ENCODE peak calls at places on chromosomes 5 and 9, in four cellular contexts. One of them, this sample, is unnamed.
A peak's percentile ranks its signal among the peaks of the same experiment; 100 is the strongest.

GRCh38 chr5:55633574-55634203 is 78.4 kb downstream of the SLC38A9 start:
- DNase-seq in stomach: no peak
- DNase-seq in posterior cingulate gyrus: no peak
- DNase-seq in adipocyte: peak; percentile 33
- DNase-seq in this sample: peak; percentile 61

GRCh38 chr9:2725929-2726328 is 8.6 kb downstream of the KCNV2 start:
- DNase-seq in stomach: no peak
- DNase-seq in posterior cingulate gyrus: no peak
- DNase-seq in adipocyte: no peak
- DNase-seq in this sample: no peak

GRCh38 chr5:178116406-178116885 is 3.1 kb downstream of the N4BP3 start:
- DNase-seq in stomach: no peak
- DNase-seq in posterior cingulate gyrus: no peak
- DNase-seq in adipocyte: no peak
- DNase-seq in this sample: no peak

GRCh38 chr9:101093620-101094019 is 65.1 kb downstream of the PLPPR1 start:
- DNase-seq in stomach: no peak
- DNase-seq in posterior cingulate gyrus: no peak
- DNase-seq in adipocyte: no peak
- DNase-seq in this sample: no peak

GRCh38 chr9:100720922-100721321 is 143.0 kb downstream of the CAVIN4 start:
- DNase-seq in stomach: no peak
- DNase-seq in posterior cingulate gyrus: no peak
- DNase-seq in adipocyte: no peak
- DNase-seq in this sample: no peak

GRCh38 chr5:107196500-107196899 is 474.2 kb downstream of the EFNA5 start:
- DNase-seq in stomach: no peak
- DNase-seq in posterior cingulate gyrus: no peak
- DNase-seq in adipocyte: no peak
- DNase-seq in this sample: no peak

GRCh38 chr5:168756517-168757391 is 177.6 kb upstream of the PANK3 start:
- DNase-seq in stomach: no peak
- DNase-seq in posterior cingulate gyrus: no peak
- DNase-seq in adipocyte: no peak
- DNase-seq in this sample: no peak

GRCh38 chr9:109771796-109772525 is 8.0 kb upstream of the PALM2AKAP2 start:
- DNase-seq in stomach: no peak
- DNase-seq in posterior cingulate gyrus: no peak
- DNase-seq in adipocyte: peak; percentile 52
- DNase-seq in this sample: peak; percentile 89

GRCh38 chr5:134124289-134125194 is 10.1 kb downstream of the TCF7 start:
- DNase-seq in stomach: no peak
- DNase-seq in posterior cingulate gyrus: no peak
- DNase-seq in adipocyte: no peak
- DNase-seq in this sample: no peak

GRCh38 chr5:159337291-159337974 is 7.1 kb upstream of the IL12B start:
- DNase-seq in stomach: no peak
- DNase-seq in posterior cingulate gyrus: no peak
- DNase-seq in adipocyte: peak; percentile 62
- DNase-seq in this sample: no peak

GRCh38 chr5:161295721-161296120 is 250.8 kb downstream of the GABRB2 start:
- DNase-seq in stomach: no peak
- DNase-seq in posterior cingulate gyrus: no peak
- DNase-seq in adipocyte: no peak
- DNase-seq in this sample: no peak

GRCh38 chr5:110371725-110372041 is 354.8 kb downstream of the TMEM232 start:
- DNase-seq in stomach: no peak
- DNase-seq in posterior cingulate gyrus: no peak
- DNase-seq in adipocyte: no peak
- DNase-seq in this sample: no peak

GRCh38 chr9:94908583-94909249 is 182.2 kb downstream of the AOPEP start:
- DNase-seq in stomach: peak; percentile 71
- DNase-seq in posterior cingulate gyrus: no peak
- DNase-seq in adipocyte: no peak
- DNase-seq in this sample: no peak

GRCh38 chr9:107336718-107337360 is 53.8 kb downstream of the RAD23B start:
- DNase-seq in stomach: peak; percentile 73
- DNase-seq in posterior cingulate gyrus: no peak
- DNase-seq in adipocyte: peak; percentile 47
- DNase-seq in this sample: peak; percentile 49